ENCODE peak calls at places on chromosomes 11 and 22, in four cellular contexts. One of them, this sample, is unnamed.
A peak's percentile ranks its signal among the peaks of the same experiment; 100 is the strongest.

GRCh38 chr22:35486116-35486631 is 54.5 kb upstream of the RASD2 start:
- DNase-seq in fibroblast of lung: no peak
- DNase-seq in GM23248: no peak
- DNase-seq in neural progenitor cell: no peak
- DNase-seq in this sample: no peak

GRCh38 chr22:36398602-36399472 is 11.1 kb upstream of the MYH9 start:
- DNase-seq in neural progenitor cell: no peak
- DNase-seq in fibroblast of lung: peak; percentile 94
- DNase-seq in GM23248: peak; percentile 87
- DNase-seq in this sample: peak; percentile 91

GRCh38 chr11:26078217-26078821 is 253.6 kb upstream of the ANO3 start:
- DNase-seq in neural progenitor cell: no peak
- DNase-seq in fibroblast of lung: no peak
- DNase-seq in GM23248: peak; percentile 10
- DNase-seq in this sample: no peak

GRCh38 chr11:100863080-100863581 is 176.0 kb downstream of the ARHGAP42 start:
- DNase-seq in fibroblast of lung: peak; percentile 99
- DNase-seq in GM23248: peak; percentile 81
- DNase-seq in neural progenitor cell: peak; percentile 46
- DNase-seq in this sample: peak; percentile 99

GRCh38 chr22:44479662-44480061 is 18.4 kb downstream of the RTL6 start:
- DNase-seq in GM23248: no peak
- DNase-seq in fibroblast of lung: no peak
- DNase-seq in neural progenitor cell: no peak
- DNase-seq in this sample: no peak

GRCh38 chr11:12746593-12747097 is 72.4 kb downstream of the TEAD1 start:
- DNase-seq in fibroblast of lung: peak; percentile 95
- DNase-seq in GM23248: peak; percentile 40
- DNase-seq in neural progenitor cell: peak; percentile 93
- DNase-seq in this sample: peak; percentile 92

GRCh38 chr11:126347751-126348628 is 7.5 kb upstream of the ST3GAL4 start:
- DNase-seq in fibroblast of lung: no peak
- DNase-seq in neural progenitor cell: no peak
- DNase-seq in GM23248: no peak
- DNase-seq in this sample: no peak

GRCh38 chr11:33722579-33723234 is 13.5 kb downstream of the CD59 start:
- DNase-seq in neural progenitor cell: no peak
- DNase-seq in GM23248: peak; percentile 95
- DNase-seq in fibroblast of lung: peak; percentile 82
- DNase-seq in this sample: peak; percentile 77

DNA sequence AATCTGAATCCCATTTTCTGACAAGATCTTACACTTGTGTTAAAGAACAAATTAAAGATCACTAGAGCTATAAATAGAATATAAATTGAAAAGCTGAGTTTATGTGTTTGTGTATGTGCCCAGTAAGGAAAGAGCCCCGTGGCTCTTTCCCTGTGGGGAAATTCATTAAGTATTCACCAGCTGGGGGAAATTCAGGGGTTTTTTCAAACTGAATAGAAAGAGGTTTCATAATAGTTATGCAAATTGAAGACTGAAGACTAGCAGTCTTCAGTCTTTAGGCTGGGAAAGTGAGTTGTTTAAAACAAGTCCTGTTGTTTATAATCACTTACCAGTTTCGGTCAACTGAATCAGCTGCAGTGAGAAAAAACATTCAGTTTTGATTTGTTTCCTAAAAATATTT is 11.3 kb upstream of the MS4A7 start:
- DNase-seq in fibroblast of lung: no peak
- DNase-seq in GM23248: no peak
- DNase-seq in neural progenitor cell: no peak
- DNase-seq in this sample: no peak
- H3K4me1 ChIP-seq in fibroblast of lung: no peaks in the 10 kb centered on the region
- H3K4me1 ChIP-seq in GM23248: no peaks in the 10 kb centered on the region
- H3K4me1 ChIP-seq in neural progenitor cell: peaks cover 4% of the 10 kb centered on the region
- H3K4me1 ChIP-seq in this sample: no peaks in the 10 kb centered on the region

GRCh38 chr11:117127164-117127563 is 16.9 kb upstream of the PAFAH1B2 start:
- DNase-seq in neural progenitor cell: no peak
- DNase-seq in fibroblast of lung: no peak
- DNase-seq in GM23248: no peak
- DNase-seq in this sample: no peak
- H3K27ac ChIP-seq in neural progenitor cell: no peak overlapping the region
- H3K27ac ChIP-seq in fibroblast of lung: no peak overlapping the region
- H3K27ac ChIP-seq in GM23248: no peak overlapping the region
- H3K27ac ChIP-seq in this sample: no peak overlapping the region

GRCh38 chr11:20162340-20162739 is 2.1 kb upstream of the DBX1 start:
- DNase-seq in GM23248: no peak
- DNase-seq in neural progenitor cell: peak; percentile 54
- DNase-seq in fibroblast of lung: no peak
- DNase-seq in this sample: no peak

GRCh38 chr11:20162824-20163777 is 2.8 kb upstream of the DBX1 start:
- DNase-seq in GM23248: peak; percentile 50
- DNase-seq in neural progenitor cell: peak; percentile 85
- DNase-seq in fibroblast of lung: peak; percentile 31
- DNase-seq in this sample: peak; percentile 15

GRCh38 chr11:20161923-20162322 is 1.6 kb upstream of the DBX1 start:
- DNase-seq in neural progenitor cell: peak; percentile 29
- DNase-seq in GM23248: no peak
- DNase-seq in fibroblast of lung: no peak
- DNase-seq in this sample: no peak

GRCh38 chr11:20164152-20164551 is 3.9 kb upstream of the DBX1 start:
- DNase-seq in fibroblast of lung: no peak
- DNase-seq in neural progenitor cell: peak; percentile 31
- DNase-seq in GM23248: no peak
- DNase-seq in this sample: no peak

DNA sequence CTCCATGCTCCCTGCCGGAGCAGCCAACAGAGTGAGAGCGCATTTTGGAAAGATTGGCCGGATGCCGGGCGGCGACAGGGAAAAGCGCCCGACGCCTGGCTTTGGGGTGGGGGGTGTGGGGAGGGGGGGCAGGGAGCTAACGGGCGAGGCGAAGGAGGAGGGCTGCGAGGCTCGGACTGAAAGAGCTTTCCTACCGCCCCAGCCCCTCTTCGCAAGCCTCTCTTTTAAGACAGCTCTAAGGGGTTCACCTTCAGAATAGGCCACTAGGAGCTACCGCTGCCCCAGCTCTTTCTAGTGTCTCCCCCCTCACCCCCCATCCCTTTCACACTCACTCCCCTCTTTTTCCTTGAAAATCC is 3.5 kb upstream of the DBX1 start:
- DNase-seq in neural progenitor cell: peak; percentile 78
- DNase-seq in GM23248: no peak
- DNase-seq in fibroblast of lung: no peak
- DNase-seq in this sample: no peak
- H2AFZ ChIP-seq in neural progenitor cell: no peak overlapping the region
- H2AFZ ChIP-seq in GM23248: no peak overlapping the region
- H2AFZ ChIP-seq in fibroblast of lung: no peak overlapping the region
- H2AFZ ChIP-seq in this sample: peak overlapping the region; percentile 69

GRCh38 chr11:44857490-44857889 is 93.2 kb downstream of the TP53I11 start:
- DNase-seq in neural progenitor cell: no peak
- DNase-seq in GM23248: no peak
- DNase-seq in fibroblast of lung: no peak
- DNase-seq in this sample: no peak
- H3K4me1 ChIP-seq in neural progenitor cell: peaks cover 56% of the 10 kb centered on the region
- H3K4me1 ChIP-seq in GM23248: peaks cover 20% of the 10 kb centered on the region
- H3K4me1 ChIP-seq in fibroblast of lung: peaks cover 16% of the 10 kb centered on the region
- H3K4me1 ChIP-seq in this sample: peaks cover 12% of the 10 kb centered on the region